ENCODE peak calls at places on chromosomes 4 and X, in ten cellular contexts. K is ecto neural progenitor cell, A is hypothalamus, F is NCI-H1105, U is H54, J is iPS-NIHi11, I is EL, Z is nucleus accumbens, D is ovary, G is smooth muscle cell of the brain vasculature. H is an unnamed sample.
A peak's percentile ranks its signal among the peaks of the same experiment; 100 is the strongest.

GRCh38 chr4:181143241-181143854 is 1099.9 kb upstream of the TENM3 start:
- DNase-seq in K (peak; percentile 80), A (peak; percentile 3), F (peak; percentile 54), U (peak; percentile 15), J (peak; percentile 77), I (peak; percentile 62), Z (peak; percentile 58), D (peak; percentile 67), G (peak; percentile 65), H (peak; percentile 21)

GRCh38 chr4:173878701-173879100 is 348.7 kb upstream of the HAND2 start:
- DNase-seq in K (no peak), A (no peak), F (no peak), U (no peak), J (no peak), I (no peak), Z (no peak), D (no peak), G (no peak), H (no peak)

GRCh38 chr4:153514001-153514526 is 47.9 kb downstream of the TMEM131L start:
- DNase-seq in K (no peak), A (no peak), F (no peak), U (peak; percentile 12), J (no peak), I (peak; percentile 82), Z (no peak), D (no peak), G (no peak), H (no peak)

GRCh38 chrX:136228808-136229207 is 22.4 kb downstream of the MAP7D3 start:
- DNase-seq in K (no peak), A (no peak), F (no peak), U (no peak), J (no peak), I (no peak), Z (no peak), D (no peak), G (no peak), H (no peak)

GRCh38 chr4:187615972-187616371 is 379.6 kb upstream of the ZFP42 start:
- DNase-seq in K (no peak), A (no peak), F (no peak), U (no peak), J (no peak), I (no peak), Z (no peak), D (no peak), G (no peak), H (no peak)

GRCh38 chrX:71976753-71977152 is 66.1 kb downstream of the NHSL2 start:
- DNase-seq in K (no peak), A (no peak), F (no peak), U (no peak), J (no peak), I (no peak), Z (no peak), D (no peak), G (no peak), H (no peak)

GRCh38 chr4:89556596-89557305 is 249.2 kb upstream of the GPRIN3 start:
- DNase-seq in K (no peak), A (no peak), F (no peak), U (no peak), J (no peak), I (no peak), Z (no peak), D (no peak), G (no peak), H (no peak)

GRCh38 chrX:39577976-39578962 is 519.5 kb downstream of the BCOR start:
- DNase-seq in K (no peak), A (no peak), F (no peak), U (no peak), J (no peak), I (no peak), Z (no peak), D (peak; percentile 40), G (no peak), H (no peak)

GRCh38 chrX:155028749-155029360 is 2.2 kb downstream of the FUNDC2 start:
- DNase-seq in K (no peak), A (no peak), F (no peak), U (no peak), J (no peak), I (peak; percentile 12), Z (no peak), D (no peak), G (no peak), H (no peak)

GRCh38 chr4:82711158-82711785 is 87.3 kb downstream of the SCD5 start:
- DNase-seq in K (no peak), A (no peak), F (no peak), U (no peak), J (no peak), I (no peak), Z (no peak), D (no peak), G (no peak), H (no peak)

GRCh38 chrX:105323951-105324350 is 103.5 kb upstream of the TEX13A start:
- DNase-seq in K (no peak), A (no peak), F (peak; percentile 5), U (peak; percentile 3), J (peak; percentile 5), I (no peak), Z (no peak), D (no peak), G (no peak), H (no peak)

GRCh38 chr4:71231753-71232420 is 106.9 kb upstream of the SLC4A4 start:
- DNase-seq in K (no peak), A (no peak), F (no peak), U (no peak), J (no peak), I (peak; percentile 39), Z (no peak), D (no peak), G (no peak), H (no peak)

GRCh38 chr4:170190265-170190664 is 100.5 kb upstream of the AADAT start:
- DNase-seq in K (no peak), A (no peak), F (no peak), U (no peak), J (no peak), I (no peak), Z (no peak), D (no peak), G (no peak), H (no peak)

GRCh38 chr4:7300711-7301095 is 108.4 kb downstream of the SORCS2 start:
- DNase-seq in K (no peak), A (no peak), F (no peak), U (no peak), J (no peak), I (no peak), Z (no peak), D (no peak), G (no peak), H (no peak)